ENCODE peak calls at places on chromosomes 16 and 17, in nine cellular contexts. B is neural crest cell; Z is fibroblast of lung; U is stimulated activated CD4-positive, alpha-beta T cell treated with anti-CD3 and anti-CD28 coated beads, Interleukin-15, amount 100 ng/mL, for 24 hours; G is activated T-cell treated with anti-CD3 and anti-CD28 coated beads, Interleukin-2, amount 50 U/mL, for 72 hours; E is EH; A is effector memory CD4-positive, alpha-beta T cell; T is GM06990; N is epithelial cell of prostate. C is an unnamed sample.

GRCh38 chr17:18967806-18968744 is 16.1 kb downstream of the SLC5A10 start:
- DNase-seq in B (no peak), Z (no peak), U (no peak), G (no peak), E (no peak), A (no peak), T (no peak), N (no peak), C (no peak)

GRCh38 chr16:24800586-24800985 is 45.2 kb upstream of the SLC5A11 start:
- DNase-seq in B (no peak), Z (peak), U (no peak), G (no peak), E (peak), A (no peak), T (no peak), N (peak), C (peak)

GRCh38 chr17:68441064-68441770 is 16.1 kb downstream of the WIPI1 start:
- DNase-seq in B (no peak), Z (no peak), U (no peak), G (no peak), E (no peak), A (no peak), T (no peak), N (no peak), C (no peak)

GRCh38 chr17:16931318-16932060 is 40.4 kb downstream of the TNFRSF13B start:
- DNase-seq in B (no peak), Z (no peak), U (no peak), G (no peak), E (no peak), A (no peak), T (no peak), N (no peak), C (no peak)

GRCh38 chr17:65324977-65325376 is 187.8 kb downstream of the RGS9 start:
- DNase-seq in B (no peak), Z (no peak), U (no peak), G (no peak), E (no peak), A (no peak), T (no peak), N (no peak), C (no peak)

GRCh38 chr17:71846561-71846960 is 274.3 kb upstream of the SOX9 start:
- DNase-seq in B (no peak), Z (peak), U (no peak), G (no peak), E (no peak), A (no peak), T (no peak), N (no peak), C (no peak)

GRCh38 chr17:28544402-28545140 is 7.9 kb downstream of the UNC119 start:
- DNase-seq in B (no peak), Z (no peak), U (no peak), G (no peak), E (no peak), A (no peak), T (no peak), N (no peak), C (no peak)

GRCh38 chr17:14019186-14019956 is 49.9 kb upstream of the COX10 start:
- DNase-seq in B (no peak), Z (peak), U (peak), G (peak), E (peak), A (no peak), T (no peak), N (peak), C (no peak)

GRCh38 chr16:17038415-17038814 is 432.3 kb downstream of the XYLT1 start:
- DNase-seq in B (no peak), Z (no peak), U (no peak), G (no peak), E (no peak), A (no peak), T (no peak), N (no peak), C (no peak)

GRCh38 chr17:82876602-82877391 is 37.0 kb upstream of the ZNF750 start:
- DNase-seq in B (peak), Z (peak), U (no peak), G (no peak), E (peak), A (no peak), T (no peak), N (peak), C (peak)

GRCh38 chr17:4444782-4445473 is 11.2 kb downstream of the SPNS3 start:
- DNase-seq in B (no peak), Z (peak), U (no peak), G (no peak), E (no peak), A (no peak), T (no peak), N (peak), C (no peak)

GRCh38 chr17:42441717-42442565 is 16.7 kb upstream of the ATP6V0A1 start:
- DNase-seq in B (no peak), Z (no peak), U (no peak), G (no peak), E (no peak), A (no peak), T (no peak), N (no peak), C (no peak)

GRCh38 chr17:19316756-19317358 is 45.7 kb downstream of the B9D1 start:
- DNase-seq in B (no peak), Z (peak), U (no peak), G (no peak), E (no peak), A (no peak), T (no peak), N (no peak), C (no peak)

GRCh38 chr16:73066321-73066926 is 18.5 kb upstream of the ZFHX3 start:
- DNase-seq in B (no peak), Z (no peak), U (no peak), G (no peak), E (no peak), A (no peak), T (no peak), N (no peak), C (no peak)

GRCh38 chr17:7935859-7936258 is 3.9 kb downstream of the CNTROB start:
- DNase-seq in B (no peak), Z (no peak), U (no peak), G (no peak), E (no peak), A (no peak), T (no peak), N (no peak), C (no peak)

GRCh38 chr16:85612801-85613608 is at the start of gene GSE1:
- DNase-seq in B (peak), Z (peak), U (peak), G (peak), E (peak), A (peak), T (peak), N (peak), C (peak)

GRCh38 chr17:60224064-60224463 is 74.3 kb downstream of the CA4 start:
- DNase-seq in B (no peak), Z (no peak), U (no peak), G (no peak), E (peak), A (no peak), T (no peak), N (peak), C (peak)

GRCh38 chr17:9937164-9937835 is 32.2 kb upstream of the RCVRN start:
- DNase-seq in B (no peak), Z (peak), U (no peak), G (no peak), E (no peak), A (no peak), T (no peak), N (no peak), C (no peak)

GRCh38 chr16:87860553-87861299 is 8.6 kb downstream of the SLC7A5 start:
- DNase-seq in B (no peak), Z (peak), U (peak), G (no peak), E (peak), A (no peak), T (peak), N (no peak), C (no peak)

GRCh38 chr17:64653985-64654355 is 8.1 kb downstream of the SMURF2 start:
- DNase-seq in B (no peak), Z (no peak), U (no peak), G (no peak), E (no peak), A (no peak), T (no peak), N (no peak), C (no peak)

GRCh38 chr17:80904036-80904435 is 87.6 kb upstream of the CHMP6 start:
- DNase-seq in B (no peak), Z (no peak), U (no peak), G (no peak), E (no peak), A (no peak), T (no peak), N (no peak), C (no peak)

GRCh38 chr16:12801511-12802042 is 2.1 kb downstream of the CPPED1 start:
- DNase-seq in B (no peak), Z (peak), U (peak), G (peak), E (peak), A (no peak), T (peak), N (no peak), C (no peak)

GRCh38 chr17:40251576-40251975 is 32.5 kb downstream of the WIPF2 start:
- DNase-seq in B (no peak), Z (peak), U (no peak), G (no peak), E (peak), A (no peak), T (no peak), N (peak), C (peak)

GRCh38 chr16:11871193-11871592 is 19.9 kb upstream of the RSL1D1 start:
- DNase-seq in B (no peak), Z (peak), U (no peak), G (no peak), E (peak), A (no peak), T (no peak), N (no peak), C (peak)

GRCh38 chr17:17783121-17783824 is 53.5 kb downstream of the SREBF1 start:
- DNase-seq in B (peak), Z (peak), U (peak), G (peak), E (no peak), A (peak), T (peak), N (no peak), C (no peak)

GRCh38 chr17:45021607-45022287 is 29.7 kb downstream of the DCAKD start:
- DNase-seq in B (peak), Z (peak), U (peak), G (peak), E (peak), A (peak), T (peak), N (no peak), C (peak)

GRCh38 chr17:79006794-79007503 is 2.6 kb downstream of the CANT1 start:
- DNase-seq in B (no peak), Z (no peak), U (no peak), G (no peak), E (no peak), A (no peak), T (no peak), N (no peak), C (no peak)

GRCh38 chr17:71809537-71809936 is 311.3 kb upstream of the SOX9 start:
- DNase-seq in B (no peak), Z (no peak), U (no peak), G (no peak), E (no peak), A (no peak), T (no peak), N (no peak), C (no peak)

GRCh38 chr16:69244336-69244735 is 57.4 kb downstream of the SNTB2 start:
- DNase-seq in B (no peak), Z (no peak), U (no peak), G (no peak), E (no peak), A (no peak), T (no peak), N (no peak), C (no peak)

GRCh38 chr16:70754874-70755600 is 45.9 kb downstream of the VAC14 start:
- DNase-seq in B (no peak), Z (no peak), U (no peak), G (no peak), E (no peak), A (no peak), T (no peak), N (no peak), C (no peak)

GRCh38 chr17:55635253-55635766 is 87.4 kb downstream of the TMEM100 start:
- DNase-seq in B (no peak), Z (no peak), U (no peak), G (no peak), E (no peak), A (no peak), T (no peak), N (no peak), C (no peak)

GRCh38 chr17:63082952-63083351 is 116.9 kb downstream of the TANC2 start:
- DNase-seq in B (no peak), Z (peak), U (no peak), G (no peak), E (peak), A (no peak), T (no peak), N (no peak), C (no peak)

GRCh38 chr17:65219124-65219523 is 82.0 kb downstream of the RGS9 start:
- DNase-seq in B (no peak), Z (no peak), U (no peak), G (no peak), E (no peak), A (no peak), T (no peak), N (no peak), C (no peak)

GRCh38 chr17:39800540-39800939 is 62.8 kb downstream of the GRB7 start:
- DNase-seq in B (no peak), Z (no peak), U (peak), G (peak), E (no peak), A (peak), T (peak), N (peak), C (no peak)

GRCh38 chr16:20259549-20259948 is 67.8 kb downstream of the GP2 start:
- DNase-seq in B (no peak), Z (no peak), U (no peak), G (no peak), E (no peak), A (no peak), T (no peak), N (no peak), C (no peak)

GRCh38 chr16:85753976-85754375 is 3.1 kb upstream of the C16orf74 start:
- DNase-seq in B (no peak), Z (no peak), U (no peak), G (no peak), E (no peak), A (no peak), T (no peak), N (no peak), C (no peak)

GRCh38 chr17:77829871-77830799 is 128.4 kb upstream of the TNRC6C start:
- DNase-seq in B (no peak), Z (peak), U (peak), G (no peak), E (peak), A (no peak), T (no peak), N (no peak), C (no peak)

GRCh38 chr17:72839086-72839728 is 253.3 kb downstream of the SLC39A11 start:
- DNase-seq in B (no peak), Z (peak), U (no peak), G (no peak), E (peak), A (no peak), T (no peak), N (no peak), C (no peak)

GRCh38 chr16:23424292-23424958 is 28.6 kb downstream of the COG7 start:
- DNase-seq in B (no peak), Z (peak), U (no peak), G (no peak), E (peak), A (no peak), T (no peak), N (peak), C (peak)

C was measured in NCI-H460.